ENCODE peak calls at places on chromosomes 1 and 21, in seven cellular contexts. E is CD8-positive, alpha-beta T cell; G is heart left ventricle; O is foreskin fibroblast; N is lower lobe of right lung; Z is astrocyte of the spinal cord; Y is body of pancreas. F is an unnamed sample.

GRCh38 chr1:25503551-25504426 is 39.6 kb upstream of the LDLRAP1 start:
- DNase-seq in E (peak; percentile 76), G (no peak), O (no peak), N (peak; percentile 76), Z (no peak), Y (peak; percentile 69), F (no peak)

GRCh38 chr1:921011-921837 is 2.5 kb upstream of the SAMD11 start:
- DNase-seq in E (peak; percentile 47), G (peak; percentile 86), O (peak; percentile 60), N (peak; percentile 69), Z (peak; percentile 77), Y (peak; percentile 70), F (no peak)

GRCh38 chr1:98422821-98423220 is 238.7 kb upstream of the SNX7 start:
- DNase-seq in E (no peak), G (no peak), O (no peak), N (no peak), Z (peak; percentile 33), Y (no peak), F (no peak)

GRCh38 chr21:42040411-42041180 is 30.4 kb upstream of the ZBTB21 start:
- DNase-seq in E (no peak), G (no peak), O (peak; percentile 99), N (peak; percentile 24), Z (peak; percentile 99), Y (no peak), F (peak; percentile 100)

GRCh38 chr1:216846339-216846738 is 123.1 kb upstream of the ESRRG start:
- DNase-seq in E (no peak), G (no peak), O (no peak), N (no peak), Z (no peak), Y (no peak), F (no peak)

GRCh38 chr1:23422313-23422877 is 2.2 kb downstream of the TCEA3 start:
- DNase-seq in E (peak; percentile 46), G (peak; percentile 82), O (peak; percentile 73), N (peak; percentile 84), Z (peak; percentile 73), Y (peak; percentile 65), F (peak; percentile 54)

GRCh38 chr21:35651166-35651565 is 409.2 kb downstream of the SETD4 start:
- DNase-seq in E (no peak), G (no peak), O (no peak), N (no peak), Z (no peak), Y (no peak), F (no peak)

GRCh38 chr1:87084247-87084836 is 169.9 kb downstream of the HS2ST1 start:
- DNase-seq in E (no peak), G (no peak), O (no peak), N (no peak), Z (peak; percentile 59), Y (no peak), F (no peak)

GRCh38 chr1:86594284-86594683 is 47.4 kb downstream of the CLCA4 start:
- DNase-seq in E (no peak), G (no peak), O (no peak), N (no peak), Z (no peak), Y (no peak), F (no peak)

GRCh38 chr1:114219247-114219872 is 65.7 kb upstream of the SYT6 start:
- DNase-seq in E (no peak), G (no peak), O (no peak), N (no peak), Z (peak; percentile 8), Y (no peak), F (no peak)

GRCh38 chr1:41751804-41752513 is 166.8 kb downstream of the HIVEP3 start:
- DNase-seq in E (no peak), G (no peak), O (peak; percentile 76), N (peak; percentile 76), Z (peak; percentile 89), Y (no peak), F (no peak)

GRCh38 chr1:16719571-16720402 is 20.5 kb upstream of the RNU1-4 start:
- DNase-seq in E (no peak), G (peak; percentile 64), O (no peak), N (no peak), Z (no peak), Y (no peak), F (no peak)

GRCh38 chr1:241821363-241821762 is 26.6 kb upstream of the EXO1 start:
- DNase-seq in E (no peak), G (no peak), O (no peak), N (no peak), Z (peak; percentile 47), Y (no peak), F (no peak)

GRCh38 chr1:109557520-109557919 is 9.1 kb downstream of the GNAI3 start:
- DNase-seq in E (no peak), G (no peak), O (no peak), N (no peak), Z (no peak), Y (no peak), F (no peak)

GRCh38 chr1:155646307-155646706 is 36.3 kb downstream of the MSTO1 start:
- DNase-seq in E (no peak), G (no peak), O (peak; percentile 12), N (no peak), Z (peak; percentile 32), Y (no peak), F (no peak)

GRCh38 chr1:228752604-228753132 is 17.4 kb downstream of the RHOU start:
- DNase-seq in E (no peak), G (no peak), O (no peak), N (no peak), Z (no peak), Y (no peak), F (no peak)

GRCh38 chr1:183850852-183851251 is 45.9 kb downstream of the RGL1 start:
- DNase-seq in E (no peak), G (no peak), O (no peak), N (no peak), Z (peak; percentile 17), Y (no peak), F (no peak)

GRCh38 chr1:150971583-150972416 is 2.8 kb downstream of the CERS2 start:
- DNase-seq in E (peak; percentile 17), G (no peak), O (no peak), N (no peak), Z (no peak), Y (no peak), F (no peak)

GRCh38 chr1:56235909-56236510 is 343.4 kb downstream of the PLPP3 start:
- DNase-seq in E (no peak), G (no peak), O (no peak), N (no peak), Z (no peak), Y (no peak), F (no peak)

DNA sequence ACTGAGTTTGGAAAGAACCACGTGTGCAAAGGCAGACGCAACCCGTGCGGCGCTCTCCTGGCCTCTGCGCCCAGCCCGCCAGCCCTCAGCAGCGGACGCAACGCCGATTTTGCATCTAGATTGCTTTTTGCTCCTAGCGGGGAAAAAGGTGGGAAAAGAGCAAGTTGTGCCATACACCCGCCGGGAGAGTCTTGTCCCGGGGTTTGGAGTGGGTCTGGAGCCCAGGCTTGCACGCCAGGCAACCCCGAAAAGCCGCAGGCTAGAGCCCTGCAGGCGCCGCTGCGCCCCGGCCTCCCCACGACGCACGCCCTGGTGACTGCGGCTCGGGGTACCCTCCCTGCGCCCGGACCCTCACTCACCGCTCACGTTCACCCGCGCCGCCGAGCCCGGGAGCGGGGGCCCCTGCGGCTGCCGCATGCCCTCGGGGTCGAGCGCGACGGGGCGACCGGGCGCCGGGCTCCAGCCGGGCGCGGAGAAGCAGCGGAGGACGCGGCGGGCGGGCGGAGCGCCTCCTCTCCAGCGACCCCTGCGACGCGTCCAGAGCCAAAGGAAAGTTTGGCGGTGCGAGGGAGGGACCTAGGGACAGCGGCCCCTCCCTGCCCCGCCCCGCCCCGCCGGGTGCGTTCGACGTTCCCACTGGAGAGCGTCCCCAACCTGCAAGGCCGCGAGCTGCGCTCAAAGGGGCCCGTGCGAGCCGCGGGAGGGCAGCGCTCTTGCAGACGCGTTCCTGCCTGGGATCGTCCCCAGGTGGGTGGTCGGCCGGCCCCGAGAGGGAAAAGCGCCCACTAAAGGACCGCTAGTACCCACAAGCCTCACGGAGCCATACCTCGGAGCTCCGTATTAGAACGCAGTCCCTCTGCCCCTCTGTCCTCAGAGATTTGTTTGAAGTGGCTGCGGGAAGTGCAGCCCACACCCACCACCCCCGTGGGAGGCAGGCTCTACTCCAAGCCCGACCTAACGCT is at the start of gene LPAR3:
- DNase-seq in E (peak; percentile 39), G (peak; percentile 74), O (peak; percentile 35), N (peak; percentile 55), Z (no peak), Y (peak; percentile 75), F (no peak)
- TF ChIP-seq CTCF in E (no peak), G (no peak), O (no peak), N (no peak), Z (no peak), Y (no peak), F (no peak)

DNA sequence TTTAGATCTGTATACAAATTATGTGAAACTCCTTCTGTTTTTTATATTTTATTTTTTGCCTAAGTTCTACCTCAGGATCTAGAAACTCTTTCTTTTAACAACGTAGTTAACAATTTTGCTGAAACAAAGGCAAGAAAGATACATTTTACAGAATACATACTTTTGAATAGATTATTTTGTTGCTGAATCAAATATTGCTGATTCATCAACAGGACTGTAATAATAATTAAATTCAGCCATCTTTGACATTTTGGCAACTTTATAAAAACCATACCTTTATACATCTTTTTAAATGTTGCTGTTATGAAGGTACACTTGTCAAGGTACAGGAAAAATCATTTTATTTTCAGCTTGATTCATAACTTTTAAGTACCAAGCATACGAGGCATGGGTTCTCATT is 10.7 kb upstream of the COA6 start:
- DNase-seq in E (no peak), G (no peak), O (no peak), N (no peak), Z (no peak), Y (no peak), F (no peak)
- TF ChIP-seq CTCF in E (no peak), G (no peak), O (no peak), N (no peak), Z (no peak), Y (no peak), F (no peak)

DNA sequence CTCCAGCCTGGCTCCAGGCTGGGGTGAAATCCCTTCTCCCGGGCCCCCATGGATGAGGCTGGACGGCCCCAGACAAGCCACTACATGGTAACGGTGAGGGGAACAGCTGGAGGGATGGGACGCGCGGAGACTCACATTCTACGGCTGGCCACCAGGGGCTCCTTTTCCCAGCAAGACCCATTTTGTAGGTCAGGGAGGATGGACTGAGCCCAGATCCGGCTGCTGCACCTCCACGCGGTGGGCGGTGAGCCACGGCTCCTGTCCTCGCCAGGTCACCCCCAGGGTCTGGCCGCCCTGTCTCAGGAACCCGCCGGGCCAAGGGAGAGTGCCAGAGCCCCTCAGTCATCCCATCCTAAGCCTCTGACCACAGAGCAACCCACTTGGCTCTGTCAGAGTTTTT is 75.0 kb upstream of the ACTRT2 start:
- DNase-seq in E (no peak), G (peak; percentile 35), O (no peak), N (no peak), Z (no peak), Y (no peak), F (no peak)
- TF ChIP-seq CTCF in E (no peak), G (no peak), O (no peak), N (no peak), Z (no peak), Y (no peak), F (no peak)

DNA sequence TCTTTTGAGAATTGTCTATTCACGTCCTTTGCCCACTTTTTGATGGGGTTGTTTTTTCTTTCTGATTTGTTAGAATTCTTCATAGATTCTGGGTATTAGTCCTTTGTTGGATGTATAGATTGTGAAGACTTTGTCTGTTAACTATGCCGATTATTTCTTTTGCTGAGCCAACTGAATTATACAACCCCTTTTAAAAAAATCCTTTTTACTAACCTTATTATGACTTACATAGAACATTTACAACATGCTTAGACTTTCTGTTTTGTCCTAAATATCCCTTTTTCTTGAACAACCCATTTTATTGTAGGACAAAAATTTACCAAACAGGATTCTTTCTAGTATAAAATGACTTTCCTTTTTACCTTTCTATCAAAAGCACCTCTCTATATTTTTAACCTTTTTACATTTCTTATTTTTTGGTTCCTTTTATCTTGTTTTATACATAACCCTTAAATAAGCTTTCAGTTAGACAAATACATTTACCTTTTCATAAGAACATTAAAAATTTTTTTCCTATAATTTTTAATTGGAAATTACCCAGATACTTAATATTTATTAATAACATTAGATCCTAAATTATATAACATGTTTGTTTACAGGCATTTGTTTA is 70.4 kb upstream of the TTLL7 start:
- DNase-seq in E (no peak), G (no peak), O (no peak), N (no peak), Z (peak; percentile 50), Y (no peak), F (no peak)
- TF ChIP-seq CTCF in E (no peak), G (no peak), O (no peak), N (no peak), Z (no peak), Y (no peak), F (no peak)